ENCODE peak calls at places on chromosomes 1 and 21, in four cellular contexts. T is K562, C is GM12878, Y is HL-60. F is an unnamed sample.

GRCh38 chr21:29775462-29775861 is 164.3 kb downstream of the GRIK1 start:
- DNase-seq in T (no peak), C (no peak), Y (no peak), F (no peak)

GRCh38 chr1:190452272-190452848 is 25.3 kb downstream of the BRINP3 start:
- DNase-seq in T (no peak), C (no peak), Y (no peak), F (no peak)

GRCh38 chr1:151085953-151086559 is 15.5 kb downstream of the GABPB2 start:
- DNase-seq in T (no peak), C (no peak), Y (no peak), F (no peak)

GRCh38 chr1:65830306-65830705 is 37.6 kb downstream of the PDE4B start:
- DNase-seq in T (no peak), C (no peak), Y (no peak), F (no peak)

GRCh38 chr1:76158126-76158525 is 83.6 kb downstream of the ST6GALNAC3 start:
- DNase-seq in T (no peak), C (no peak), Y (no peak), F (no peak)

GRCh38 chr1:190170321-190170720 is 307.3 kb downstream of the BRINP3 start:
- DNase-seq in T (no peak), C (no peak), Y (no peak), F (no peak)

GRCh38 chr1:232988572-232989040 is 38.2 kb downstream of the NTPCR start:
- DNase-seq in T (no peak), C (no peak), Y (no peak), F (no peak)

GRCh38 chr1:171441278-171441677 is 44.1 kb upstream of the PRRC2C start:
- DNase-seq in T (no peak), C (no peak), Y (no peak), F (no peak)

GRCh38 chr1:1357871-1358432 is 403 bp downstream of the MXRA8 start:
- DNase-seq in T (no peak), C (no peak), Y (no peak), F (no peak)

GRCh38 chr1:54230507-54231339 is 30.8 kb downstream of the MRPL37 start:
- DNase-seq in T (no peak), C (no peak), Y (no peak), F (no peak)

GRCh38 chr1:29044010-29044409 is 79.7 kb downstream of the TMEM200B start:
- DNase-seq in T (no peak), C (no peak), Y (no peak), F (no peak)

GRCh38 chr1:22473952-22474351 is 22.3 kb downstream of the ZBTB40 start:
- DNase-seq in T (no peak), C (no peak), Y (no peak), F (no peak)

GRCh38 chr1:93036672-93037071 is 42.4 kb upstream of the MTF2 start:
- DNase-seq in T (no peak), C (no peak), Y (no peak), F (no peak)

GRCh38 chr1:145892486-145893087 is 6.9 kb upstream of the ANKRD35 start:
- DNase-seq in T (peak), C (no peak), Y (no peak), F (no peak)

GRCh38 chr1:4462831-4463484 is 191.5 kb upstream of the AJAP1 start:
- DNase-seq in T (no peak), C (no peak), Y (no peak), F (no peak)

GRCh38 chr1:158019177-158019868 is 25.9 kb downstream of the KIRREL1 start:
- DNase-seq in T (no peak), C (no peak), Y (no peak), F (no peak)

GRCh38 chr1:108046021-108046420 is 81.0 kb upstream of the VAV3 start:
- DNase-seq in T (no peak), C (no peak), Y (no peak), F (no peak)

GRCh38 chr1:30518696-30519095 is 204.7 kb downstream of the MATN1 start:
- DNase-seq in T (no peak), C (no peak), Y (no peak), F (no peak)

GRCh38 chr1:53732912-53733317 is 6.0 kb downstream of the GLIS1 start:
- DNase-seq in T (no peak), C (no peak), Y (no peak), F (no peak)

GRCh38 chr1:201504799-201505504 is 2.0 kb downstream of the CSRP1 start:
- DNase-seq in T (no peak), C (no peak), Y (no peak), F (no peak)

GRCh38 chr1:59062743-59063142 is 234.2 kb upstream of the FGGY start:
- DNase-seq in T (no peak), C (no peak), Y (no peak), F (no peak)

GRCh38 chr1:201732351-201732750 is 96.6 kb upstream of the IPO9 start:
- DNase-seq in T (no peak), C (no peak), Y (no peak), F (no peak)

GRCh38 chr1:234065794-234066447 is 161.4 kb downstream of the SLC35F3 start:
- DNase-seq in T (peak), C (peak), Y (peak), F (no peak)

GRCh38 chr1:41674501-41674900 is 190.0 kb upstream of the EDN2 start:
- DNase-seq in T (no peak), C (no peak), Y (no peak), F (no peak)

GRCh38 chr1:146036241-146036989 is 14.9 kb upstream of the HJV start:
- DNase-seq in T (no peak), C (peak), Y (peak), F (no peak)

GRCh38 chr1:74245168-74245753 is 10.1 kb downstream of the TNNI3K start:
- DNase-seq in T (no peak), C (no peak), Y (no peak), F (no peak)

GRCh38 chr1:169132512-169133227 is 26.2 kb downstream of the ATP1B1 start:
- DNase-seq in T (no peak), C (no peak), Y (no peak), F (no peak)

GRCh38 chr1:70627910-70628309 is 216.8 kb downstream of the CTH start:
- DNase-seq in T (no peak), C (no peak), Y (peak), F (no peak)

GRCh38 chr1:64505232-64505943 is 35.5 kb downstream of the CACHD1 start:
- DNase-seq in T (peak), C (no peak), Y (no peak), F (peak)

GRCh38 chr21:42300045-42300583 is 15.1 kb downstream of the TFF3 start:
- DNase-seq in T (no peak), C (no peak), Y (no peak), F (no peak)

GRCh38 chr1:109815809-109816791 is 52.4 kb upstream of the EPS8L3 start:
- DNase-seq in T (peak), C (peak), Y (peak), F (peak)
- TF ChIP-seq SPI1 in T (no peak), C (peak), Y (peak), F (peak)

DNA sequence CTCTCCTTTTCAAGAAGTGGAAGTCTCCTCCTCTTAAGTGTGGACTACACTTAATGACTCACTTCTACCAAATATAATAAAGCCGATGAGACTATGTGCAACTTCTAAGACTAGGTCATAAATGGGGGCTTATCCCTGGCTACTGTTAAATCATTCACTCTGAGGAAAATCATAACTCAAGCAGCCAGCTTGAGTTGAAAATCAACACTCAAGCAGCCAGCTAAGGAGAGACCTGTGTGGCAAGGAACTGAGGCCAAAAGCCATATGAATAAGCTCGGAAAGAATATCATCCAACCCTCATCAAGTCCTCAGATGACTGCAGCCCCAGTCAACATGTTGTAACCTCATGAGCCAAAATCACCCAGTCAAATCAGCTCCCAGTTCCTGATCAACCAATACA is 49.7 kb upstream of the PSMG1 start:
- DNase-seq in T (no peak), C (no peak), Y (no peak), F (no peak)
- TF ChIP-seq SPI1 in T (no peak), C (no peak), Y (no peak), F (no peak)

GRCh38 chr1:17295292-17295691 is 12.7 kb upstream of the PADI4 start:
- DNase-seq in T (no peak), C (no peak), Y (no peak), F (no peak)

GRCh38 chr1:17289756-17290155 is 18.2 kb upstream of the PADI4 start:
- DNase-seq in T (no peak), C (no peak), Y (no peak), F (no peak)

GRCh38 chr1:17292299-17293198 is 15.4 kb upstream of the PADI4 start:
- DNase-seq in T (no peak), C (no peak), Y (no peak), F (no peak)

GRCh38 chr1:17290553-17290952 is 17.4 kb upstream of the PADI4 start:
- DNase-seq in T (no peak), C (no peak), Y (no peak), F (no peak)

DNA sequence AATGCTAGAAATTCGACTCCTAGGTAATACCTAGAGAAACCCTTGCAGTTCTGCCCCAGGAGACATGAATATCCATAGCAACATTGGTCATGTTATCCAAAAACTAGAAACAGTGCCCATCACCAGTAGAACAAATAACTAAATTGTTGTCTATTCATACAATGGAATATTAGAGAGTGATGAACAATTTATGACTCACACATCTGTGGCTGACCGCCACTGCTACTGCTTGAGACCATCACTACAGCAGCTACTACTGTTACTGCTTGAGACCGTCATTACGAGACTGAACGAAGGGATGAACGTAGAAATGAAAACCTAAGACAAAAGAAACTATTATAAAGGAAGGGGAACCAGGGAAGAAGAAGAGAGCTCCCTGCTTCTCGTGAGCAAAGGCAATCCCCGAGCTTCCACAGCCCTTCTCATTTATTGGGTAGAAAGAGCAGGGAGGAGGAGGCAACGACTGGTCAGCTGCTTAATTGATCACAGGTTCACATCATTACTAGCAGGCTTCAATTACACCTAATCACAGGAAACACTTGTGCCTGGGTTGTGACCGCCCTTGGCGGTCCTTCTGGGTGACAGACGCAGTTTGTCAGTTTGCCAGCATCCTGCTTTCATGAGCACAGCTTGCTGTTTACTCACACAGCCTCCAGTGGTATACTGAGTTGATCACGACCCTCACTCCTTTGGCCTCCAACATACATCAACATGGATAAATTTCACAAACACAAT is 14.1 kb upstream of the PADI4 start:
- DNase-seq in T (no peak), C (no peak), Y (no peak), F (no peak)
- TF ChIP-seq SPI1 in T (no peak), C (no peak), Y (no peak), F (no peak)

GRCh38 chr21:28746166-28746565 is 246.5 kb downstream of the LTN1 start:
- DNase-seq in T (no peak), C (no peak), Y (no peak), F (no peak)

GRCh38 chr21:28738882-28739281 is 253.8 kb downstream of the LTN1 start:
- DNase-seq in T (no peak), C (no peak), Y (no peak), F (no peak)

GRCh38 chr21:28743723-28744122 is 249.0 kb downstream of the LTN1 start:
- DNase-seq in T (no peak), C (no peak), Y (no peak), F (no peak)

GRCh38 chr21:28745131-28746055 is 247.3 kb downstream of the LTN1 start:
- DNase-seq in T (peak), C (peak), Y (peak), F (peak)

GRCh38 chr21:28742527-28742926 is 250.2 kb downstream of the LTN1 start:
- DNase-seq in T (no peak), C (no peak), Y (no peak), F (no peak)
- TF ChIP-seq SPI1 in T (no peak), C (no peak), Y (no peak), F (no peak)

GRCh38 chr1:8494681-8495080 is 176.8 kb downstream of the SLC45A1 start:
- DNase-seq in T (no peak), C (no peak), Y (no peak), F (no peak)

GRCh38 chr1:8495928-8496401 is 178.1 kb downstream of the SLC45A1 start:
- DNase-seq in T (peak), C (no peak), Y (no peak), F (no peak)

GRCh38 chr1:8496473-8496872 is 178.6 kb downstream of the SLC45A1 start:
- DNase-seq in T (no peak), C (no peak), Y (no peak), F (no peak)

DNA sequence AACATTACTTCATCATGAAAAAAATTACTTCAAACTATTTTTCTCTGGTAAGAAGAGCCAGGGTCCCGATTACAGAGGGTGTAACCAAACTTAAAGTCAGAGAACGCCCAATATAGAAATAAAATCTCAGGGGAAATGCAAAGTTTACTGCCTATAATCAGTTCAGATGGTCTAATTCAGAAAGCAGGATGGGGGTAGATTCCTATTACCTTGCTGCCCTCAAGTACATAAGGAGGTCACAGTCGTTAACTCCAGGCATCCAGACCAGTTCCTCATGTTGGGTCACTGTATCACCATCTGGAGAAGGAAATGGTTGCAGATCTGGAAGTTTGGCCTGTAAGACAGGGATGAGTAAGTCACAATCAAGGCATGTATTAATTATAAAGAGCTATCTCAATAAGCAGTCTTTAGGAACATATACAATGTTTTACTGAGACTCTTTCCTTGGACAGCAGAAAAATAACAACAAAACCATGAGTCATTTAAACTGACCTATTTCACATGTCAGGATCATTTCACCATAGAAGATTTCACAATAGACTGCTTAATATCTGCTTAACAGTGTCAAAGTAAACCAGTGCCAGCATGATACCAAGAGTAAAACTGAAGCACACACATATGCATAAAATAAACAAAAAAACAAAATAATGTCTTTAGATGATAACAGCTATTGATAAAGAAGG is 179.4 kb downstream of the SLC45A1 start:
- DNase-seq in T (no peak), C (no peak), Y (peak), F (no peak)
- TF ChIP-seq SPI1 in T (no peak), C (no peak), Y (no peak), F (peak)

GRCh38 chr1:246280551-246280950 is 226.5 kb downstream of the SMYD3 start:
- DNase-seq in T (no peak), C (no peak), Y (no peak), F (no peak)
- TF ChIP-seq SPI1 in T (no peak), C (no peak), Y (no peak), F (no peak)

GRCh38 chr1:12435639-12436344 is 182.2 kb downstream of the DHRS3 start:
- DNase-seq in T (no peak), C (peak), Y (no peak), F (peak)
- TF ChIP-seq SPI1 in T (no peak), C (no peak), Y (no peak), F (no peak)

GRCh38 chr1:39497570-39497969 is 6.1 kb downstream of the BMP8A start:
- DNase-seq in T (no peak), C (no peak), Y (no peak), F (no peak)

GRCh38 chr1:39500862-39501389 is 9.5 kb downstream of the BMP8A start:
- DNase-seq in T (no peak), C (no peak), Y (no peak), F (no peak)

GRCh38 chr1:39505289-39505688 is 13.9 kb downstream of the BMP8A start:
- DNase-seq in T (no peak), C (no peak), Y (no peak), F (no peak)

GRCh38 chr1:39499668-39500067 is 8.2 kb downstream of the BMP8A start:
- DNase-seq in T (no peak), C (no peak), Y (no peak), F (no peak)

DNA sequence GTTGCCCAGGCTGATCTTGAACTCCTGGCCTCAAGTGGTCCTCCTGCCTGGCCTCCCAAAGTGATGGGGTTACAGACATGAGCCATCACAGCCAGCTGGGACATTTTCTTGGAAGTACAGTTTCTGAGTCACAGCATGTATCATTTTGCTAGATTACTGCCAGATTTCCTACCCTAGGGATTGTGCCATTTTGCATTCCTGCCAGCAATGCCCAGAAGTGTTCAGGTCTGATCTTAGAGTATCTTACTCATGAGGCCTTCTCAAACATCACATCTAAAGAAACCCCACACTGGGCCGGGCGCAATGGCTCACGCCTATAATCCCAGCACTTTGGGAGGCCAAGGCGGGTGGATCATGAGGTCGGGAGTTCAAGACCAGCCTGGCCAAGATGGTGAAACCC is 10.2 kb downstream of the BMP8A start:
- DNase-seq in T (no peak), C (no peak), Y (no peak), F (no peak)
- TF ChIP-seq SPI1 in T (no peak), C (no peak), Y (no peak), F (no peak)